ENCODE peak calls at places on chromosomes 4 and X, in ten cellular contexts. D is astrocyte of the cerebellum, Y is pancreas, C is omental fat pad, U is mucosa of descending colon, J is Peyer's patch, M is brain microvascular endothelial cell, G is heart left ventricle, P is heart right ventricle, X is Caco-2. A is an unnamed sample.

GRCh38 chr4:2940267-2941137 is 22.7 kb downstream of the NOP14 start:
- DNase-seq in U (peak), J (peak), X (no peak), Y (peak), M (no peak), G (peak), C (no peak), P (no peak), D (no peak), A (peak)

GRCh38 chrX:16479206-16479869 is 170.6 kb upstream of the S100G start:
- DNase-seq in Y (no peak), P (no peak), C (no peak), J (no peak), X (no peak), M (peak), U (no peak), D (no peak), G (no peak), A (no peak)

GRCh38 chrX:77740376-77740905 is 45.6 kb downstream of the ATRX start:
- DNase-seq in G (no peak), C (no peak), X (no peak), U (no peak), M (no peak), P (no peak), D (no peak), Y (no peak), J (no peak), A (no peak)

GRCh38 chr4:172892300-172892699 is 276.3 kb upstream of the GALNT7 start:
- DNase-seq in X (no peak), J (no peak), M (peak), Y (no peak), D (no peak), G (no peak), U (no peak), P (no peak), C (no peak), A (no peak)

GRCh38 chr4:176475091-176475490 is 155.3 kb downstream of the SPCS3 start:
- DNase-seq in C (no peak), U (no peak), P (no peak), J (no peak), D (no peak), G (no peak), X (no peak), M (no peak), Y (no peak), A (no peak)

GRCh38 chr4:108834787-108835384 is 72.0 kb upstream of the ETNPPL start:
- DNase-seq in U (no peak), C (no peak), D (peak), Y (no peak), P (no peak), J (no peak), G (no peak), M (no peak), X (no peak), A (no peak)

GRCh38 chr4:173529505-173530325 is at the start of gene HAND2:
- DNase-seq in M (no peak), G (peak), D (no peak), P (peak), J (no peak), U (peak), X (no peak), C (no peak), Y (no peak), A (no peak)

GRCh38 chrX:153411255-153411987 is at the start of gene ZFP92:
- DNase-seq in J (no peak), P (no peak), Y (no peak), U (no peak), D (no peak), X (no peak), G (peak), M (no peak), C (no peak), A (peak)

GRCh38 chrX:75603833-75604232 is 81.0 kb upstream of the ZDHHC15 start:
- DNase-seq in J (no peak), U (no peak), D (peak), Y (no peak), M (peak), X (no peak), C (no peak), G (no peak), P (peak), A (no peak)

GRCh38 chr4:166092797-166093196 is 219.8 kb downstream of the TLL1 start:
- DNase-seq in D (no peak), J (no peak), M (no peak), X (no peak), C (no peak), U (no peak), P (no peak), Y (no peak), G (no peak), A (no peak)

GRCh38 chr4:182924497-182924896 is 7.3 kb upstream of the DCTD start:
- DNase-seq in X (no peak), C (no peak), U (no peak), G (no peak), J (no peak), M (peak), P (no peak), Y (no peak), D (no peak), A (no peak)

GRCh38 chr4:83535520-83535944 is 376 bp upstream of the GPAT3 start:
- DNase-seq in M (peak), C (no peak), J (peak), X (peak), U (peak), P (peak), Y (peak), D (peak), G (peak), A (no peak)

GRCh38 chrX:46737462-46737861 is 21.5 kb downstream of the SLC9A7 start:
- DNase-seq in D (no peak), P (no peak), C (no peak), M (peak), Y (no peak), J (no peak), U (no peak), G (no peak), X (no peak), A (no peak)

GRCh38 chrX:120459313-120459712 is 9.8 kb downstream of the LAMP2 start:
- DNase-seq in X (no peak), Y (no peak), J (no peak), D (no peak), M (no peak), G (no peak), U (no peak), C (no peak), P (no peak), A (no peak)

GRCh38 chr4:917466-917865 is 14.7 kb downstream of the GAK start:
- DNase-seq in U (no peak), P (no peak), D (no peak), X (no peak), G (no peak), Y (no peak), C (no peak), M (no peak), J (no peak), A (no peak)

GRCh38 chr4:177227636-177228035 is 82.0 kb upstream of the NEIL3 start:
- DNase-seq in X (no peak), P (no peak), J (no peak), D (no peak), U (no peak), M (no peak), Y (no peak), C (no peak), G (peak), A (no peak)

GRCh38 chrX:44042731-44043130 is 69.5 kb upstream of the NDP start:
- DNase-seq in U (no peak), X (no peak), Y (no peak), D (no peak), M (peak), G (no peak), J (no peak), P (peak), C (no peak), A (no peak)

GRCh38 chrX:56733459-56734046 is 4.5 kb downstream of the NBDY start:
- DNase-seq in U (no peak), X (no peak), M (peak), J (no peak), C (peak), D (peak), Y (peak), G (no peak), P (peak), A (no peak)

GRCh38 chr4:26762650-26763049 is 98.0 kb upstream of the STIM2 start:
- DNase-seq in G (no peak), C (no peak), U (no peak), M (no peak), P (no peak), D (peak), J (no peak), Y (no peak), X (no peak), A (no peak)

GRCh38 chr4:132228676-132229075 is 920.4 kb upstream of the PCDH10 start:
- DNase-seq in G (no peak), X (no peak), J (no peak), U (no peak), D (no peak), M (no peak), C (no peak), P (no peak), Y (no peak), A (no peak)

GRCh38 chr4:132230025-132230424 is 919.1 kb upstream of the PCDH10 start:
- DNase-seq in X (no peak), Y (no peak), C (no peak), U (no peak), G (no peak), J (no peak), M (no peak), P (no peak), D (no peak), A (no peak)

GRCh38 chr4:132227349-132228165 is 921.5 kb upstream of the PCDH10 start:
- DNase-seq in G (no peak), Y (peak), D (no peak), P (no peak), M (peak), U (peak), J (peak), X (no peak), C (no peak), A (no peak)
- TF ChIP-seq CTCF in G (no peak), Y (peak), D (no peak), P (peak), M (peak), U (no peak), J (no peak), X (no peak), C (no peak), A (peak)

DNA sequence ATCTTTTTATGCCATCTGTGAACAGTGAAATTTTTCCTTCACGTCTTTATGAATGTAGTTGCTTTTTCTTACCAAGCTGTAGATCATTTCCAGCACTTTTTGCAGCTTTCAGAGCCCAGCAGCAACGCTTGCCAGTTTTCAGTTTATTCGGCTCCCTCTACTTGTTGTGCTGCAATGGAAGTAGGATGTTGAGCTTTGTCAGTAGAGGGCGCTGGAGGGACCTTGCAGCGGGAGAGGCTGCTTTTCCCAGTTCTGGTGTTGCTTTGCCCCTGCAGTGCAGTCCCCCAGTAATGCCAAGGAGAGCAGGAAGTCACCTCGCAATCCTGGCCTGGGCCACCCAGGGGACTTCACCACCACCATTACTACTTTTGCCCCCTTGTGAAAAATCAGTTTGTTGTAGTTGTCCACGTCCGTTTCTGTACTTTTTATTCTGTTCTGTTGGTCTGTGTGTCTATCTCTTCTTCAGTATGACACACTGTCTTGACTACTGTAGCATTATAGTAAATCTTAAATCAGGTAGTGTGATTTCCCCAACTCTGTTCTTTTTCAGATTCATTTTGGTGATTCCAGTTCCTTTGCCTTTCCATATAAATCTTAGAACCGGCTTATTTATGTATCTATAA is 21.8 kb downstream of the CMC4 start:
- DNase-seq in Y (peak), G (no peak), P (peak), J (peak), U (no peak), C (no peak), D (no peak), X (peak), M (peak), A (no peak)
- TF ChIP-seq CTCF in Y (peak), G (peak), P (peak), J (no peak), U (peak), C (no peak), D (peak), X (peak), M (peak), A (peak)

DNA sequence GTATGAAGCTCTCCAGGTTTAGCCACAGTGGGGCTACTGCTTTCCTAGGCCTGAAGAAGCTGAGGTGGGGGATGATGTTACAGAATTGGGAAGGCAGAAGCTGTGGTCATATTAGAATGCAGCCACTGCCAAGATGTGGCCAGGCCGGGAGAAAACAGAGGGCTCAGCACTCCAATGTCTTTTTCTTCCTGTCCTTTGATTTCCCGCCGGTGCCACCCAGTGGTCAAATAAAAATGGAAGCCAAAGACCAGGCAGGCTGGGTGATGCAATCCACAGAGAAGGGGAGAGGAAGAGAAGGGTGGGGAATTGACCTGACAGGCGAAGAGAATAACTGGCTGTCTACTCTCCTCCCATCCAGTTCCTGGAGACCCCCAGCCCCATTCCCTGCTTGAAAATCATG is 94.9 kb upstream of the SHISA3 start:
- DNase-seq in X (peak), U (no peak), M (peak), P (no peak), J (no peak), Y (no peak), D (no peak), G (no peak), C (no peak), A (no peak)
- TF ChIP-seq CTCF in X (peak), U (no peak), M (peak), P (peak), J (no peak), Y (no peak), D (no peak), G (no peak), C (no peak), A (peak)

GRCh38 chr4:40842725-40843401 is 93.1 kb downstream of the NSUN7 start:
- DNase-seq in G (no peak), D (no peak), M (no peak), Y (no peak), P (no peak), X (no peak), U (no peak), C (no peak), J (no peak), A (no peak)

GRCh38 chr4:40844261-40844660 is 94.5 kb downstream of the NSUN7 start:
- DNase-seq in P (no peak), C (no peak), U (no peak), M (no peak), J (no peak), D (no peak), G (no peak), Y (no peak), X (no peak), A (no peak)

GRCh38 chr4:40845136-40845910 is 95.6 kb downstream of the NSUN7 start:
- DNase-seq in P (no peak), Y (no peak), D (no peak), C (no peak), M (no peak), J (no peak), U (no peak), X (no peak), G (no peak), A (no peak)

GRCh38 chr4:40842318-40842717 is 92.6 kb downstream of the NSUN7 start:
- DNase-seq in M (no peak), C (no peak), G (no peak), D (no peak), X (no peak), U (no peak), P (peak), Y (no peak), J (no peak), A (no peak)

GRCh38 chr4:40843696-40844095 is 93.9 kb downstream of the NSUN7 start:
- DNase-seq in X (no peak), M (no peak), D (no peak), J (no peak), U (no peak), C (no peak), Y (no peak), P (no peak), G (no peak), A (no peak)
- TF ChIP-seq CTCF in X (no peak), M (peak), D (no peak), J (no peak), U (no peak), C (no peak), Y (no peak), P (peak), G (no peak), A (peak)

GRCh38 chr4:70183168-70183939 is 12.2 kb upstream of the ODAM start:
- DNase-seq in Y (no peak), M (peak), U (no peak), D (peak), P (no peak), X (peak), J (no peak), C (no peak), G (no peak), A (no peak)

GRCh38 chr4:70182517-70183167 is 12.9 kb upstream of the ODAM start:
- DNase-seq in C (no peak), G (no peak), U (no peak), X (peak), D (no peak), J (no peak), M (no peak), P (no peak), Y (no peak), A (no peak)

GRCh38 chr4:70178075-70178660 is 17.4 kb upstream of the ODAM start:
- DNase-seq in J (no peak), X (no peak), Y (no peak), P (no peak), D (no peak), G (no peak), C (no peak), U (no peak), M (no peak), A (no peak)

GRCh38 chr4:70187216-70187615 is 8.3 kb upstream of the ODAM start:
- DNase-seq in U (no peak), G (no peak), Y (no peak), M (no peak), X (no peak), P (no peak), C (no peak), D (no peak), J (no peak), A (no peak)

GRCh38 chr4:70183940-70184246 is 11.6 kb upstream of the ODAM start:
- DNase-seq in X (no peak), Y (no peak), U (no peak), M (no peak), D (no peak), C (no peak), G (no peak), P (no peak), J (no peak), A (no peak)
- TF ChIP-seq CTCF in X (no peak), Y (no peak), U (no peak), M (no peak), D (no peak), C (no peak), G (no peak), P (no peak), J (no peak), A (peak)

DNA sequence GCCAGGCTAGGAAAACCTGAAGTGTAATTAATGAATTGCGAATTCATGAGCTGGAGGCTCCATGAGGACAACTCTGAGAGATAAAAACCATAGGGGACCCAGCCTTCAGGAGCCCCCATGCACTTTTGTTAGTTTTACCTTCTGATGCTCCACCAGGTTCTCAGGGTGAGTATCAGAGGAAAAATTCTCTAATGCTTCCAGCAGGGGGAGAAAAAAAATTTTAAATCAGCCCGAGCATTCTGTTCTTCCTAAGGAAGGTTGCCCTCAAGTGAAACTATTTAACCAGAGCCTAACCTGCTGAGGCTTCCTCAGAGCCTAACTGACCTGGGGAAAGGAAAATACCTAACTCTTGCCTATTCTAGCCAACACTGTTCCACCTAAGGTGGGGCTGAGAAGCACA is 552.6 kb downstream of the PPARGC1A start:
- DNase-seq in P (no peak), C (no peak), J (no peak), M (no peak), G (no peak), Y (no peak), U (no peak), X (no peak), D (no peak), A (no peak)
- TF ChIP-seq CTCF in P (peak), C (no peak), J (no peak), M (peak), G (peak), Y (no peak), U (no peak), X (peak), D (peak), A (peak)

GRCh38 chr4:151646322-151646721 is 114.5 kb downstream of the GATB start:
- DNase-seq in D (no peak), M (no peak), G (no peak), Y (no peak), C (no peak), P (no peak), U (no peak), J (no peak), X (no peak), A (no peak)

GRCh38 chr4:151641167-151641566 is 119.6 kb downstream of the GATB start:
- DNase-seq in P (no peak), M (peak), D (no peak), U (no peak), J (no peak), C (no peak), X (no peak), G (no peak), Y (no peak), A (no peak)

GRCh38 chr4:151641983-151642382 is 118.8 kb downstream of the GATB start:
- DNase-seq in X (no peak), D (no peak), U (no peak), G (no peak), J (no peak), M (no peak), Y (no peak), P (no peak), C (no peak), A (no peak)

GRCh38 chr4:151643564-151643963 is 117.2 kb downstream of the GATB start:
- DNase-seq in D (no peak), P (no peak), Y (no peak), G (no peak), X (no peak), J (no peak), M (no peak), C (no peak), U (no peak), A (no peak)

GRCh38 chr4:151644625-151645024 is 116.2 kb downstream of the GATB start:
- DNase-seq in P (no peak), G (no peak), Y (no peak), J (no peak), C (no peak), U (peak), D (no peak), X (peak), M (no peak), A (no peak)
- TF ChIP-seq CTCF in P (peak), G (peak), Y (no peak), J (no peak), C (no peak), U (peak), D (peak), X (peak), M (peak), A (peak)

GRCh38 chr4:25233194-25233593 is 639 bp upstream of the PI4K2B start:
- DNase-seq in C (no peak), U (no peak), J (no peak), X (no peak), D (no peak), Y (no peak), G (no peak), M (no peak), P (no peak), A (no peak)
- TF ChIP-seq CTCF in C (no peak), U (no peak), J (no peak), X (no peak), D (no peak), Y (no peak), G (no peak), M (no peak), P (no peak), A (no peak)

DNA sequence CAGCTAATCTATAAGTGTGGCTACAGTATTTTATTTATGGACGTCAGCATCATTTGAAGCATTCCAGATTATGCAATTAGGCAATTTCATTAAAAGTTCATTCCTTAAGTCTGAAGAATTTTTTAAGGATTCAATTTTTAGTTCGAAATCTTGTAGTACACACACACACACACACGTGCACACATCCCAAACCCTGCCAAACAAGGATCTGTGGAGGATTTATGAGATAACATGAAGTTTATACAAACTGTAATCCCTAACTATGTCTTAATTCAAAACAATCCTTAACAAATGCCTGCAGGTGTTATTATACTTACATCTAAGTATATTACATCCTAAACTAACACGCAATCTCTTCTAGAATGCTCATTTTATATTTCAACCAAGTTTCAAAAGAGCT is 105.8 kb downstream of the ELOVL6 start:
- DNase-seq in D (no peak), P (no peak), X (no peak), G (no peak), J (no peak), Y (no peak), M (no peak), C (no peak), U (no peak), A (no peak)
- TF ChIP-seq CTCF in D (no peak), P (no peak), X (no peak), G (no peak), J (no peak), Y (no peak), M (no peak), C (no peak), U (no peak), A (no peak)

A was measured in chondrocyte.